ENCODE peak calls at places on chromosome 20, in four cellular contexts. F is hepatocyte, A is neural progenitor cell, I is PC-3. M is an unnamed sample.

GRCh38 chr20:46128310-46129151 is 10.4 kb downstream of the CD40 start:
- DNase-seq in F (peak), I (no peak), A (peak), M (peak)

GRCh38 chr20:35828434-35828833 is 56.6 kb downstream of the PHF20 start:
- DNase-seq in F (peak), A (no peak), I (no peak), M (peak)

GRCh38 chr20:9068896-9069663 is at the start of gene PLCB4:
- DNase-seq in F (peak), A (peak), I (peak), M (peak)

GRCh38 chr20:60976913-60977312 is 275.1 kb upstream of the CDH4 start:
- DNase-seq in I (no peak), A (peak), F (no peak), M (no peak)

GRCh38 chr20:50642288-50642803 is 49.0 kb downstream of the RIPOR3 start:
- DNase-seq in A (peak), F (no peak), I (peak), M (no peak)

GRCh38 chr20:63884506-63885263 is 10.2 kb upstream of the DNAJC5 start:
- DNase-seq in I (no peak), A (no peak), F (no peak), M (peak)

GRCh38 chr20:3784863-3785239 is 1.7 kb downstream of the CENPB start:
- DNase-seq in I (no peak), F (no peak), A (no peak), M (no peak)

GRCh38 chr20:40173877-40174276 is 515.2 kb downstream of the MAFB start:
- DNase-seq in I (no peak), A (no peak), F (no peak), M (no peak)

GRCh38 chr20:51514836-51515235 is 27.7 kb downstream of the NFATC2 start:
- DNase-seq in A (no peak), I (no peak), F (no peak), M (no peak)

GRCh38 chr20:8082999-8083398 is 49.1 kb upstream of the PLCB1 start:
- DNase-seq in I (no peak), A (no peak), F (peak), M (no peak)

GRCh38 chr20:21203036-21203656 is 77.3 kb downstream of the KIZ start:
- DNase-seq in F (no peak), I (peak), A (no peak), M (no peak)

GRCh38 chr20:1816384-1817381 is 78.5 kb upstream of the SIRPA start:
- DNase-seq in A (peak), F (no peak), I (peak), M (no peak)

GRCh38 chr20:19787366-19787765 is 29.3 kb downstream of the RIN2 start:
- DNase-seq in F (no peak), A (no peak), I (no peak), M (no peak)

GRCh38 chr20:10668677-10669368 is 5.0 kb downstream of the JAG1 start:
- DNase-seq in A (no peak), F (no peak), I (no peak), M (no peak)

GRCh38 chr20:58515240-58516212 is at the start of gene APCDD1L:
- DNase-seq in F (no peak), A (peak), I (peak), M (no peak)

GRCh38 chr20:58102744-58103516 is 125.5 kb downstream of the ANKRD60 start:
- DNase-seq in I (peak), F (no peak), A (no peak), M (no peak)

GRCh38 chr20:63082308-63082938 is 75.7 kb upstream of the BHLHE23 start:
- DNase-seq in A (peak), I (peak), F (peak), M (no peak)

GRCh38 chr20:49447946-49448809 is 34.3 kb downstream of the KCNB1 start:
- DNase-seq in F (peak), A (peak), I (no peak), M (no peak)

GRCh38 chr20:2059411-2059810 is 42.2 kb upstream of the STK35 start:
- DNase-seq in A (peak), I (no peak), F (no peak), M (no peak)

GRCh38 chr20:60137657-60138245 is 179.5 kb downstream of the CDH26 start:
- DNase-seq in I (peak), F (no peak), A (peak), M (no peak)

GRCh38 chr20:23641936-23642751 is 4.4 kb upstream of the CST3 start:
- DNase-seq in F (peak), I (peak), A (no peak), M (no peak)

GRCh38 chr20:8012724-8013123 is 6.8 kb downstream of the TMX4 start:
- DNase-seq in A (no peak), F (no peak), I (no peak), M (peak)

GRCh38 chr20:62925420-62926228 is 681 bp downstream of the DIDO1 start:
- DNase-seq in A (peak), F (peak), I (peak), M (peak)

GRCh38 chr20:51651921-51652549 is 109.5 kb upstream of the NFATC2 start:
- DNase-seq in F (no peak), I (no peak), A (no peak), M (no peak)

GRCh38 chr20:45226287-45226686 is 5.1 kb downstream of the SEMG2 start:
- DNase-seq in A (no peak), I (no peak), F (no peak), M (no peak)

GRCh38 chr20:5844063-5844681 is 94.0 kb downstream of the SHLD1 start:
- DNase-seq in F (no peak), A (no peak), I (peak), M (no peak)

GRCh38 chr20:49985617-49986016 is 2.8 kb downstream of the SNAI1 start:
- DNase-seq in A (no peak), F (no peak), I (no peak), M (no peak)

GRCh38 chr20:38927902-38928578 is 1.8 kb downstream of the FAM83D start:
- DNase-seq in A (no peak), F (no peak), I (peak), M (no peak)

GRCh38 chr20:44355503-44356352 is at the start of gene HNF4A:
- DNase-seq in F (peak), I (no peak), A (no peak), M (no peak)

GRCh38 chr20:59994697-59995122 is 36.5 kb downstream of the CDH26 start:
- DNase-seq in A (peak), F (peak), I (peak), M (no peak)

GRCh38 chr20:56517641-56518040 is 6.9 kb upstream of the FAM209A start:
- DNase-seq in I (no peak), F (no peak), A (no peak), M (no peak)

GRCh38 chr20:63753381-63753780 is 13.8 kb downstream of the SLC2A4RG start:
- DNase-seq in A (no peak), I (no peak), F (no peak), M (no peak)

GRCh38 chr20:48626226-48626937 is 201.4 kb downstream of the PREX1 start:
- DNase-seq in I (no peak), A (no peak), F (no peak), M (no peak)

GRCh38 chr20:32606107-32606506 is 21.0 kb upstream of the NOL4L start:
- DNase-seq in A (no peak), I (no peak), F (no peak), M (no peak)
- TF ChIP-seq EZH2phosphoT487 in A (no peak), I (no peak), F (no peak), M (no peak)

GRCh38 chr20:11845311-11845710 is 72.4 kb upstream of the BTBD3 start:
- DNase-seq in F (no peak), A (no peak), I (no peak), M (no peak)
- TF ChIP-seq EZH2phosphoT487 in F (no peak), A (no peak), I (no peak), M (no peak)

DNA sequence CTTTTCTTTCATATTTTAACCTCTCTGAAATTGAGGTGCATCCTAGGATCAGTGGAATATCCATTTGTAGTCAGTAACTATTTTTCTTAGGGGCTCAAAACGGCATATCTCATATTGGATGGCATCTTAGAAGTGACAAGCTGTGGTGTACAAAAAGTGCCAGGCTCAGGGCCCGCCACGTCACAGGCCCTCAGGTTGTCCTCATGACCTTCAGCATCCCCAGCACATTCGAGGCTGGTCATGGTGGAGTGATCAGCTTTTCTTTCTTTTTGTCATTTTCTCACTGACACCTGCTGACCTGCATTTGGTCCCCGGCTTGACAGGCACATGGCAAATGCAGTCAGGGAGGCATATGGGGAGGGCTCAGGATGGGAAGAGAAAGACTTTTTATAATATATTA is 7.1 kb upstream of the E2F1 start:
- DNase-seq in A (no peak), F (no peak), I (no peak), M (no peak)
- TF ChIP-seq EZH2phosphoT487 in A (no peak), F (no peak), I (no peak), M (no peak)

GRCh38 chr20:41222299-41222698 is 85.0 kb downstream of the PLCG1 start:
- DNase-seq in I (no peak), A (no peak), F (no peak), M (no peak)
- TF ChIP-seq EZH2phosphoT487 in I (no peak), A (no peak), F (no peak), M (no peak)

M was measured in SK-N-SH.